ENCODE peak calls at places on chromosomes 4 and X, in four cellular contexts. One of them, this sample, is unnamed.

GRCh38 chrX:3143043-3143799 is 102.0 kb downstream of the ARSF start:
- DNase-seq in NCI-H524: no peak
- DNase-seq in colonic mucosa: no peak
- DNase-seq in Daoy: no peak
- DNase-seq in this sample: no peak

GRCh38 chr4:90074322-90074886 is 52.8 kb upstream of the CCSER1 start:
- DNase-seq in Daoy: no peak
- DNase-seq in colonic mucosa: no peak
- DNase-seq in NCI-H524: peak
- DNase-seq in this sample: no peak

GRCh38 chrX:56746996-56747395 is 18.0 kb downstream of the NBDY start:
- DNase-seq in colonic mucosa: no peak
- DNase-seq in Daoy: no peak
- DNase-seq in NCI-H524: no peak
- DNase-seq in this sample: no peak

GRCh38 chr4:79227896-79228295 is 98.0 kb downstream of the NAA11 start:
- DNase-seq in Daoy: no peak
- DNase-seq in NCI-H524: no peak
- DNase-seq in colonic mucosa: no peak
- DNase-seq in this sample: no peak

GRCh38 chr4:177047851-177048174 is 255.1 kb upstream of the VEGFC start:
- DNase-seq in colonic mucosa: no peak
- DNase-seq in Daoy: peak
- DNase-seq in NCI-H524: no peak
- DNase-seq in this sample: no peak

GRCh38 chr4:17058506-17058905 is 160.1 kb upstream of the LDB2 start:
- DNase-seq in NCI-H524: peak
- DNase-seq in colonic mucosa: no peak
- DNase-seq in Daoy: no peak
- DNase-seq in this sample: no peak

GRCh38 chr4:3878678-3879077 is 112.5 kb downstream of the ADRA2C start:
- DNase-seq in Daoy: no peak
- DNase-seq in NCI-H524: no peak
- DNase-seq in colonic mucosa: no peak
- DNase-seq in this sample: no peak

GRCh38 chr4:23728393-23728792 is 161.5 kb downstream of the PPARGC1A start:
- DNase-seq in NCI-H524: no peak
- DNase-seq in Daoy: peak
- DNase-seq in colonic mucosa: no peak
- DNase-seq in this sample: no peak

GRCh38 chr4:105088110-105088879 is 58.4 kb upstream of the TET2 start:
- DNase-seq in colonic mucosa: peak
- DNase-seq in Daoy: peak
- DNase-seq in NCI-H524: no peak
- DNase-seq in this sample: no peak

GRCh38 chr4:51958199-51958968 is 61.8 kb downstream of the LRRC66 start:
- DNase-seq in NCI-H524: no peak
- DNase-seq in Daoy: no peak
- DNase-seq in colonic mucosa: no peak
- DNase-seq in this sample: no peak

GRCh38 chr4:53686521-53686920 is 95.2 kb upstream of the LNX1 start:
- DNase-seq in colonic mucosa: no peak
- DNase-seq in NCI-H524: no peak
- DNase-seq in Daoy: no peak
- DNase-seq in this sample: no peak

GRCh38 chr4:57110635-57111546 is 706 bp upstream of the IGFBP7 start:
- DNase-seq in colonic mucosa: peak
- DNase-seq in NCI-H524: peak
- DNase-seq in Daoy: peak
- DNase-seq in this sample: no peak

GRCh38 chr4:179867300-179867878 is 2375.8 kb upstream of the TENM3 start:
- DNase-seq in Daoy: peak
- DNase-seq in NCI-H524: peak
- DNase-seq in colonic mucosa: peak
- DNase-seq in this sample: no peak

GRCh38 chr4:26896636-26897035 is 36.0 kb downstream of the STIM2 start:
- DNase-seq in NCI-H524: no peak
- DNase-seq in Daoy: peak
- DNase-seq in colonic mucosa: no peak
- DNase-seq in this sample: no peak

GRCh38 chrX:84724576-84724975 is 222.3 kb upstream of the HDX start:
- DNase-seq in NCI-H524: no peak
- DNase-seq in colonic mucosa: no peak
- DNase-seq in Daoy: no peak
- DNase-seq in this sample: no peak

GRCh38 chrX:68396953-68397352 is 36.3 kb downstream of the OPHN1 start:
- DNase-seq in colonic mucosa: no peak
- DNase-seq in NCI-H524: no peak
- DNase-seq in Daoy: no peak
- DNase-seq in this sample: no peak

GRCh38 chrX:110462957-110463356 is 104.3 kb downstream of the RTL9 start:
- DNase-seq in NCI-H524: peak
- DNase-seq in Daoy: no peak
- DNase-seq in colonic mucosa: no peak
- DNase-seq in this sample: no peak

GRCh38 chr4:99437686-99438577 is 2.8 kb upstream of the ADH7 start:
- DNase-seq in Daoy: no peak
- DNase-seq in colonic mucosa: no peak
- DNase-seq in NCI-H524: no peak
- DNase-seq in this sample: no peak

GRCh38 chr4:99712530-99712929 is 54.9 kb upstream of the C4orf54 start:
- DNase-seq in NCI-H524: no peak
- DNase-seq in colonic mucosa: no peak
- DNase-seq in Daoy: no peak
- DNase-seq in this sample: no peak

GRCh38 chr4:106344324-106344970 is 24.1 kb downstream of the GIMD1 start:
- DNase-seq in colonic mucosa: no peak
- DNase-seq in NCI-H524: no peak
- DNase-seq in Daoy: no peak
- DNase-seq in this sample: no peak